ENCODE peak calls at places on chromosome 11, in eight cellular contexts. One of them, this sample, is unnamed.

GRCh38 chr11:35484435-35484834 is 41.0 kb downstream of the PAMR1 start:
- DNase-seq in NCI-H2029 treated with DMSO at 0.1 percent for 48 hours: no peak
- DNase-seq in activated T-cell treated with anti-CD3 and anti-CD28 coated beads for 48 hours: no peak
- DNase-seq in stimulated activated naive CD8-positive, alpha-beta T cell treated with anti-CD3 and anti-CD28 coated beads, Interleukin-15, Interleukin-2, amounts not matched to agents 100 U/mL and 50 U/mL, for 24 hours: no peak
- DNase-seq in fibroblast of mammary gland: peak
- DNase-seq in retina: no peak
- DNase-seq in WERI-Rb-1: no peak
- DNase-seq in stimulated activated CD8-positive, alpha-beta memory T cell treated with anti-CD3 and anti-CD28 coated beads, Interleukin-15, amount 100 ng/mL, for 1 hour: no peak
- DNase-seq in this sample: peak

GRCh38 chr11:78211565-78211964 is 22.8 kb downstream of the USP35 start:
- DNase-seq in WERI-Rb-1: no peak
- DNase-seq in activated T-cell treated with anti-CD3 and anti-CD28 coated beads for 48 hours: no peak
- DNase-seq in NCI-H2029 treated with DMSO at 0.1 percent for 48 hours: no peak
- DNase-seq in stimulated activated CD8-positive, alpha-beta memory T cell treated with anti-CD3 and anti-CD28 coated beads, Interleukin-15, amount 100 ng/mL, for 1 hour: no peak
- DNase-seq in stimulated activated naive CD8-positive, alpha-beta T cell treated with anti-CD3 and anti-CD28 coated beads, Interleukin-15, Interleukin-2, amounts not matched to agents 100 U/mL and 50 U/mL, for 24 hours: no peak
- DNase-seq in retina: no peak
- DNase-seq in fibroblast of mammary gland: no peak
- DNase-seq in this sample: no peak

GRCh38 chr11:118705111-118705741 is 25.8 kb upstream of the TREH start:
- DNase-seq in stimulated activated naive CD8-positive, alpha-beta T cell treated with anti-CD3 and anti-CD28 coated beads, Interleukin-15, Interleukin-2, amounts not matched to agents 100 U/mL and 50 U/mL, for 24 hours: peak
- DNase-seq in WERI-Rb-1: no peak
- DNase-seq in fibroblast of mammary gland: no peak
- DNase-seq in retina: peak
- DNase-seq in NCI-H2029 treated with DMSO at 0.1 percent for 48 hours: no peak
- DNase-seq in activated T-cell treated with anti-CD3 and anti-CD28 coated beads for 48 hours: no peak
- DNase-seq in stimulated activated CD8-positive, alpha-beta memory T cell treated with anti-CD3 and anti-CD28 coated beads, Interleukin-15, amount 100 ng/mL, for 1 hour: peak
- DNase-seq in this sample: no peak

GRCh38 chr11:33542921-33543320 is 157.7 kb downstream of the C11orf91 start:
- DNase-seq in fibroblast of mammary gland: peak
- DNase-seq in retina: peak
- DNase-seq in stimulated activated CD8-positive, alpha-beta memory T cell treated with anti-CD3 and anti-CD28 coated beads, Interleukin-15, amount 100 ng/mL, for 1 hour: no peak
- DNase-seq in stimulated activated naive CD8-positive, alpha-beta T cell treated with anti-CD3 and anti-CD28 coated beads, Interleukin-15, Interleukin-2, amounts not matched to agents 100 U/mL and 50 U/mL, for 24 hours: peak
- DNase-seq in NCI-H2029 treated with DMSO at 0.1 percent for 48 hours: no peak
- DNase-seq in WERI-Rb-1: peak
- DNase-seq in activated T-cell treated with anti-CD3 and anti-CD28 coated beads for 48 hours: peak
- DNase-seq in this sample: peak

GRCh38 chr11:101840720-101841119 is 74.1 kb upstream of the CEP126 start:
- DNase-seq in fibroblast of mammary gland: no peak
- DNase-seq in retina: no peak
- DNase-seq in WERI-Rb-1: no peak
- DNase-seq in NCI-H2029 treated with DMSO at 0.1 percent for 48 hours: no peak
- DNase-seq in stimulated activated CD8-positive, alpha-beta memory T cell treated with anti-CD3 and anti-CD28 coated beads, Interleukin-15, amount 100 ng/mL, for 1 hour: no peak
- DNase-seq in activated T-cell treated with anti-CD3 and anti-CD28 coated beads for 48 hours: no peak
- DNase-seq in stimulated activated naive CD8-positive, alpha-beta T cell treated with anti-CD3 and anti-CD28 coated beads, Interleukin-15, Interleukin-2, amounts not matched to agents 100 U/mL and 50 U/mL, for 24 hours: no peak
- DNase-seq in this sample: no peak

GRCh38 chr11:35295751-35296150 is 123.6 kb downstream of the SLC1A2 start:
- DNase-seq in NCI-H2029 treated with DMSO at 0.1 percent for 48 hours: no peak
- DNase-seq in stimulated activated CD8-positive, alpha-beta memory T cell treated with anti-CD3 and anti-CD28 coated beads, Interleukin-15, amount 100 ng/mL, for 1 hour: no peak
- DNase-seq in stimulated activated naive CD8-positive, alpha-beta T cell treated with anti-CD3 and anti-CD28 coated beads, Interleukin-15, Interleukin-2, amounts not matched to agents 100 U/mL and 50 U/mL, for 24 hours: no peak
- DNase-seq in fibroblast of mammary gland: no peak
- DNase-seq in retina: no peak
- DNase-seq in activated T-cell treated with anti-CD3 and anti-CD28 coated beads for 48 hours: no peak
- DNase-seq in WERI-Rb-1: no peak
- DNase-seq in this sample: no peak

GRCh38 chr11:86537541-86538222 is 134.7 kb downstream of the ME3 start:
- DNase-seq in activated T-cell treated with anti-CD3 and anti-CD28 coated beads for 48 hours: no peak
- DNase-seq in stimulated activated naive CD8-positive, alpha-beta T cell treated with anti-CD3 and anti-CD28 coated beads, Interleukin-15, Interleukin-2, amounts not matched to agents 100 U/mL and 50 U/mL, for 24 hours: no peak
- DNase-seq in retina: no peak
- DNase-seq in stimulated activated CD8-positive, alpha-beta memory T cell treated with anti-CD3 and anti-CD28 coated beads, Interleukin-15, amount 100 ng/mL, for 1 hour: no peak
- DNase-seq in WERI-Rb-1: no peak
- DNase-seq in fibroblast of mammary gland: peak
- DNase-seq in NCI-H2029 treated with DMSO at 0.1 percent for 48 hours: no peak
- DNase-seq in this sample: peak

GRCh38 chr11:134592391-134592990 is 180.4 kb upstream of the B3GAT1 start:
- DNase-seq in fibroblast of mammary gland: peak
- DNase-seq in retina: no peak
- DNase-seq in stimulated activated naive CD8-positive, alpha-beta T cell treated with anti-CD3 and anti-CD28 coated beads, Interleukin-15, Interleukin-2, amounts not matched to agents 100 U/mL and 50 U/mL, for 24 hours: peak
- DNase-seq in WERI-Rb-1: peak
- DNase-seq in NCI-H2029 treated with DMSO at 0.1 percent for 48 hours: no peak
- DNase-seq in activated T-cell treated with anti-CD3 and anti-CD28 coated beads for 48 hours: peak
- DNase-seq in stimulated activated CD8-positive, alpha-beta memory T cell treated with anti-CD3 and anti-CD28 coated beads, Interleukin-15, amount 100 ng/mL, for 1 hour: peak
- DNase-seq in this sample: no peak

GRCh38 chr11:113888848-113889247 is 13.5 kb upstream of the USP28 start:
- DNase-seq in activated T-cell treated with anti-CD3 and anti-CD28 coated beads for 48 hours: no peak
- DNase-seq in stimulated activated naive CD8-positive, alpha-beta T cell treated with anti-CD3 and anti-CD28 coated beads, Interleukin-15, Interleukin-2, amounts not matched to agents 100 U/mL and 50 U/mL, for 24 hours: no peak
- DNase-seq in NCI-H2029 treated with DMSO at 0.1 percent for 48 hours: no peak
- DNase-seq in retina: no peak
- DNase-seq in stimulated activated CD8-positive, alpha-beta memory T cell treated with anti-CD3 and anti-CD28 coated beads, Interleukin-15, amount 100 ng/mL, for 1 hour: no peak
- DNase-seq in WERI-Rb-1: no peak
- DNase-seq in fibroblast of mammary gland: no peak
- DNase-seq in this sample: no peak

GRCh38 chr11:92979176-92979575 is 9.7 kb downstream of the MTNR1B start:
- DNase-seq in fibroblast of mammary gland: peak
- DNase-seq in stimulated activated naive CD8-positive, alpha-beta T cell treated with anti-CD3 and anti-CD28 coated beads, Interleukin-15, Interleukin-2, amounts not matched to agents 100 U/mL and 50 U/mL, for 24 hours: no peak
- DNase-seq in activated T-cell treated with anti-CD3 and anti-CD28 coated beads for 48 hours: no peak
- DNase-seq in WERI-Rb-1: no peak
- DNase-seq in NCI-H2029 treated with DMSO at 0.1 percent for 48 hours: no peak
- DNase-seq in stimulated activated CD8-positive, alpha-beta memory T cell treated with anti-CD3 and anti-CD28 coated beads, Interleukin-15, amount 100 ng/mL, for 1 hour: no peak
- DNase-seq in retina: no peak
- DNase-seq in this sample: no peak

GRCh38 chr11:103338621-103339484 is 229.6 kb downstream of the DYNC2H1 start:
- DNase-seq in stimulated activated naive CD8-positive, alpha-beta T cell treated with anti-CD3 and anti-CD28 coated beads, Interleukin-15, Interleukin-2, amounts not matched to agents 100 U/mL and 50 U/mL, for 24 hours: no peak
- DNase-seq in stimulated activated CD8-positive, alpha-beta memory T cell treated with anti-CD3 and anti-CD28 coated beads, Interleukin-15, amount 100 ng/mL, for 1 hour: no peak
- DNase-seq in retina: no peak
- DNase-seq in fibroblast of mammary gland: peak
- DNase-seq in WERI-Rb-1: peak
- DNase-seq in NCI-H2029 treated with DMSO at 0.1 percent for 48 hours: no peak
- DNase-seq in activated T-cell treated with anti-CD3 and anti-CD28 coated beads for 48 hours: no peak
- DNase-seq in this sample: peak

GRCh38 chr11:58286249-58286648 is 18.2 kb upstream of the OR10W1 start:
- DNase-seq in NCI-H2029 treated with DMSO at 0.1 percent for 48 hours: peak
- DNase-seq in stimulated activated naive CD8-positive, alpha-beta T cell treated with anti-CD3 and anti-CD28 coated beads, Interleukin-15, Interleukin-2, amounts not matched to agents 100 U/mL and 50 U/mL, for 24 hours: no peak
- DNase-seq in WERI-Rb-1: no peak
- DNase-seq in retina: no peak
- DNase-seq in fibroblast of mammary gland: peak
- DNase-seq in stimulated activated CD8-positive, alpha-beta memory T cell treated with anti-CD3 and anti-CD28 coated beads, Interleukin-15, amount 100 ng/mL, for 1 hour: no peak
- DNase-seq in activated T-cell treated with anti-CD3 and anti-CD28 coated beads for 48 hours: no peak
- DNase-seq in this sample: peak

GRCh38 chr11:115083129-115083823 is 404.9 kb downstream of the NXPE2 start:
- DNase-seq in WERI-Rb-1: no peak
- DNase-seq in retina: peak
- DNase-seq in stimulated activated naive CD8-positive, alpha-beta T cell treated with anti-CD3 and anti-CD28 coated beads, Interleukin-15, Interleukin-2, amounts not matched to agents 100 U/mL and 50 U/mL, for 24 hours: no peak
- DNase-seq in stimulated activated CD8-positive, alpha-beta memory T cell treated with anti-CD3 and anti-CD28 coated beads, Interleukin-15, amount 100 ng/mL, for 1 hour: no peak
- DNase-seq in activated T-cell treated with anti-CD3 and anti-CD28 coated beads for 48 hours: no peak
- DNase-seq in NCI-H2029 treated with DMSO at 0.1 percent for 48 hours: no peak
- DNase-seq in fibroblast of mammary gland: no peak
- DNase-seq in this sample: no peak

GRCh38 chr11:119709171-119709570 is 19.8 kb downstream of the NECTIN1 start:
- DNase-seq in WERI-Rb-1: no peak
- DNase-seq in NCI-H2029 treated with DMSO at 0.1 percent for 48 hours: no peak
- DNase-seq in fibroblast of mammary gland: no peak
- DNase-seq in retina: no peak
- DNase-seq in stimulated activated naive CD8-positive, alpha-beta T cell treated with anti-CD3 and anti-CD28 coated beads, Interleukin-15, Interleukin-2, amounts not matched to agents 100 U/mL and 50 U/mL, for 24 hours: no peak
- DNase-seq in stimulated activated CD8-positive, alpha-beta memory T cell treated with anti-CD3 and anti-CD28 coated beads, Interleukin-15, amount 100 ng/mL, for 1 hour: no peak
- DNase-seq in activated T-cell treated with anti-CD3 and anti-CD28 coated beads for 48 hours: no peak
- DNase-seq in this sample: no peak

GRCh38 chr11:10428453-10428852 is 26.6 kb upstream of the AMPD3 start:
- DNase-seq in WERI-Rb-1: no peak
- DNase-seq in activated T-cell treated with anti-CD3 and anti-CD28 coated beads for 48 hours: no peak
- DNase-seq in fibroblast of mammary gland: no peak
- DNase-seq in stimulated activated naive CD8-positive, alpha-beta T cell treated with anti-CD3 and anti-CD28 coated beads, Interleukin-15, Interleukin-2, amounts not matched to agents 100 U/mL and 50 U/mL, for 24 hours: no peak
- DNase-seq in stimulated activated CD8-positive, alpha-beta memory T cell treated with anti-CD3 and anti-CD28 coated beads, Interleukin-15, amount 100 ng/mL, for 1 hour: no peak
- DNase-seq in NCI-H2029 treated with DMSO at 0.1 percent for 48 hours: no peak
- DNase-seq in retina: no peak
- DNase-seq in this sample: no peak

GRCh38 chr11:8008212-8008611 is 21.1 kb downstream of the EIF3F start:
- DNase-seq in stimulated activated naive CD8-positive, alpha-beta T cell treated with anti-CD3 and anti-CD28 coated beads, Interleukin-15, Interleukin-2, amounts not matched to agents 100 U/mL and 50 U/mL, for 24 hours: no peak
- DNase-seq in fibroblast of mammary gland: no peak
- DNase-seq in NCI-H2029 treated with DMSO at 0.1 percent for 48 hours: no peak
- DNase-seq in activated T-cell treated with anti-CD3 and anti-CD28 coated beads for 48 hours: no peak
- DNase-seq in stimulated activated CD8-positive, alpha-beta memory T cell treated with anti-CD3 and anti-CD28 coated beads, Interleukin-15, amount 100 ng/mL, for 1 hour: no peak
- DNase-seq in retina: no peak
- DNase-seq in WERI-Rb-1: no peak
- DNase-seq in this sample: no peak

GRCh38 chr11:7485136-7485853 is at the start of gene OLFML1:
- DNase-seq in fibroblast of mammary gland: peak
- DNase-seq in retina: no peak
- DNase-seq in WERI-Rb-1: no peak
- DNase-seq in stimulated activated naive CD8-positive, alpha-beta T cell treated with anti-CD3 and anti-CD28 coated beads, Interleukin-15, Interleukin-2, amounts not matched to agents 100 U/mL and 50 U/mL, for 24 hours: no peak
- DNase-seq in activated T-cell treated with anti-CD3 and anti-CD28 coated beads for 48 hours: no peak
- DNase-seq in NCI-H2029 treated with DMSO at 0.1 percent for 48 hours: no peak
- DNase-seq in stimulated activated CD8-positive, alpha-beta memory T cell treated with anti-CD3 and anti-CD28 coated beads, Interleukin-15, amount 100 ng/mL, for 1 hour: no peak
- DNase-seq in this sample: peak

GRCh38 chr11:122172352-122173073 is 56.5 kb upstream of the BLID start:
- DNase-seq in WERI-Rb-1: no peak
- DNase-seq in activated T-cell treated with anti-CD3 and anti-CD28 coated beads for 48 hours: no peak
- DNase-seq in stimulated activated CD8-positive, alpha-beta memory T cell treated with anti-CD3 and anti-CD28 coated beads, Interleukin-15, amount 100 ng/mL, for 1 hour: no peak
- DNase-seq in retina: no peak
- DNase-seq in fibroblast of mammary gland: no peak
- DNase-seq in NCI-H2029 treated with DMSO at 0.1 percent for 48 hours: no peak
- DNase-seq in stimulated activated naive CD8-positive, alpha-beta T cell treated with anti-CD3 and anti-CD28 coated beads, Interleukin-15, Interleukin-2, amounts not matched to agents 100 U/mL and 50 U/mL, for 24 hours: no peak
- DNase-seq in this sample: peak

GRCh38 chr11:21537980-21538379 is 654.9 kb upstream of the ANO5 start:
- DNase-seq in activated T-cell treated with anti-CD3 and anti-CD28 coated beads for 48 hours: no peak
- DNase-seq in fibroblast of mammary gland: no peak
- DNase-seq in stimulated activated CD8-positive, alpha-beta memory T cell treated with anti-CD3 and anti-CD28 coated beads, Interleukin-15, amount 100 ng/mL, for 1 hour: no peak
- DNase-seq in retina: no peak
- DNase-seq in WERI-Rb-1: no peak
- DNase-seq in NCI-H2029 treated with DMSO at 0.1 percent for 48 hours: no peak
- DNase-seq in stimulated activated naive CD8-positive, alpha-beta T cell treated with anti-CD3 and anti-CD28 coated beads, Interleukin-15, Interleukin-2, amounts not matched to agents 100 U/mL and 50 U/mL, for 24 hours: no peak
- DNase-seq in this sample: no peak

GRCh38 chr11:47147250-47147649 is 29.4 kb downstream of the ARFGAP2 start:
- DNase-seq in stimulated activated naive CD8-positive, alpha-beta T cell treated with anti-CD3 and anti-CD28 coated beads, Interleukin-15, Interleukin-2, amounts not matched to agents 100 U/mL and 50 U/mL, for 24 hours: no peak
- DNase-seq in retina: no peak
- DNase-seq in fibroblast of mammary gland: no peak
- DNase-seq in stimulated activated CD8-positive, alpha-beta memory T cell treated with anti-CD3 and anti-CD28 coated beads, Interleukin-15, amount 100 ng/mL, for 1 hour: no peak
- DNase-seq in WERI-Rb-1: no peak
- DNase-seq in activated T-cell treated with anti-CD3 and anti-CD28 coated beads for 48 hours: no peak
- DNase-seq in NCI-H2029 treated with DMSO at 0.1 percent for 48 hours: no peak
- DNase-seq in this sample: no peak

GRCh38 chr11:132587716-132588115 is 944.6 kb downstream of the OPCML start:
- DNase-seq in stimulated activated CD8-positive, alpha-beta memory T cell treated with anti-CD3 and anti-CD28 coated beads, Interleukin-15, amount 100 ng/mL, for 1 hour: no peak
- DNase-seq in fibroblast of mammary gland: no peak
- DNase-seq in activated T-cell treated with anti-CD3 and anti-CD28 coated beads for 48 hours: no peak
- DNase-seq in WERI-Rb-1: no peak
- DNase-seq in retina: no peak
- DNase-seq in stimulated activated naive CD8-positive, alpha-beta T cell treated with anti-CD3 and anti-CD28 coated beads, Interleukin-15, Interleukin-2, amounts not matched to agents 100 U/mL and 50 U/mL, for 24 hours: no peak
- DNase-seq in NCI-H2029 treated with DMSO at 0.1 percent for 48 hours: no peak
- DNase-seq in this sample: no peak

GRCh38 chr11:70931430-70931829 is 320.9 kb downstream of the SHANK2 start:
- DNase-seq in retina: no peak
- DNase-seq in WERI-Rb-1: no peak
- DNase-seq in NCI-H2029 treated with DMSO at 0.1 percent for 48 hours: no peak
- DNase-seq in stimulated activated naive CD8-positive, alpha-beta T cell treated with anti-CD3 and anti-CD28 coated beads, Interleukin-15, Interleukin-2, amounts not matched to agents 100 U/mL and 50 U/mL, for 24 hours: no peak
- DNase-seq in activated T-cell treated with anti-CD3 and anti-CD28 coated beads for 48 hours: no peak
- DNase-seq in stimulated activated CD8-positive, alpha-beta memory T cell treated with anti-CD3 and anti-CD28 coated beads, Interleukin-15, amount 100 ng/mL, for 1 hour: no peak
- DNase-seq in fibroblast of mammary gland: no peak
- DNase-seq in this sample: no peak

GRCh38 chr11:2211113-2211971 is 39.7 kb upstream of the TH start:
- DNase-seq in stimulated activated naive CD8-positive, alpha-beta T cell treated with anti-CD3 and anti-CD28 coated beads, Interleukin-15, Interleukin-2, amounts not matched to agents 100 U/mL and 50 U/mL, for 24 hours: peak
- DNase-seq in stimulated activated CD8-positive, alpha-beta memory T cell treated with anti-CD3 and anti-CD28 coated beads, Interleukin-15, amount 100 ng/mL, for 1 hour: no peak
- DNase-seq in NCI-H2029 treated with DMSO at 0.1 percent for 48 hours: peak
- DNase-seq in fibroblast of mammary gland: no peak
- DNase-seq in activated T-cell treated with anti-CD3 and anti-CD28 coated beads for 48 hours: no peak
- DNase-seq in retina: peak
- DNase-seq in WERI-Rb-1: peak
- DNase-seq in this sample: no peak

GRCh38 chr11:119342362-119343130 is 1.9 kb upstream of the C1QTNF5 start:
- DNase-seq in WERI-Rb-1: no peak
- DNase-seq in retina: no peak
- DNase-seq in fibroblast of mammary gland: no peak
- DNase-seq in stimulated activated naive CD8-positive, alpha-beta T cell treated with anti-CD3 and anti-CD28 coated beads, Interleukin-15, Interleukin-2, amounts not matched to agents 100 U/mL and 50 U/mL, for 24 hours: no peak
- DNase-seq in NCI-H2029 treated with DMSO at 0.1 percent for 48 hours: no peak
- DNase-seq in stimulated activated CD8-positive, alpha-beta memory T cell treated with anti-CD3 and anti-CD28 coated beads, Interleukin-15, amount 100 ng/mL, for 1 hour: no peak
- DNase-seq in activated T-cell treated with anti-CD3 and anti-CD28 coated beads for 48 hours: no peak
- DNase-seq in this sample: no peak

GRCh38 chr11:121091492-121092179 is 9.4 kb upstream of the TECTA start:
- DNase-seq in fibroblast of mammary gland: no peak
- DNase-seq in stimulated activated naive CD8-positive, alpha-beta T cell treated with anti-CD3 and anti-CD28 coated beads, Interleukin-15, Interleukin-2, amounts not matched to agents 100 U/mL and 50 U/mL, for 24 hours: no peak
- DNase-seq in WERI-Rb-1: no peak
- DNase-seq in activated T-cell treated with anti-CD3 and anti-CD28 coated beads for 48 hours: no peak
- DNase-seq in retina: no peak
- DNase-seq in NCI-H2029 treated with DMSO at 0.1 percent for 48 hours: no peak
- DNase-seq in stimulated activated CD8-positive, alpha-beta memory T cell treated with anti-CD3 and anti-CD28 coated beads, Interleukin-15, amount 100 ng/mL, for 1 hour: no peak
- DNase-seq in this sample: no peak

GRCh38 chr11:34636127-34636526 is 15.2 kb downstream of the EHF start:
- DNase-seq in stimulated activated naive CD8-positive, alpha-beta T cell treated with anti-CD3 and anti-CD28 coated beads, Interleukin-15, Interleukin-2, amounts not matched to agents 100 U/mL and 50 U/mL, for 24 hours: no peak
- DNase-seq in WERI-Rb-1: no peak
- DNase-seq in retina: no peak
- DNase-seq in activated T-cell treated with anti-CD3 and anti-CD28 coated beads for 48 hours: no peak
- DNase-seq in fibroblast of mammary gland: no peak
- DNase-seq in stimulated activated CD8-positive, alpha-beta memory T cell treated with anti-CD3 and anti-CD28 coated beads, Interleukin-15, amount 100 ng/mL, for 1 hour: no peak
- DNase-seq in NCI-H2029 treated with DMSO at 0.1 percent for 48 hours: no peak
- DNase-seq in this sample: no peak

GRCh38 chr11:113603277-113604059 is 102.6 kb downstream of the TMPRSS5 start:
- DNase-seq in stimulated activated naive CD8-positive, alpha-beta T cell treated with anti-CD3 and anti-CD28 coated beads, Interleukin-15, Interleukin-2, amounts not matched to agents 100 U/mL and 50 U/mL, for 24 hours: no peak
- DNase-seq in WERI-Rb-1: no peak
- DNase-seq in retina: no peak
- DNase-seq in stimulated activated CD8-positive, alpha-beta memory T cell treated with anti-CD3 and anti-CD28 coated beads, Interleukin-15, amount 100 ng/mL, for 1 hour: no peak
- DNase-seq in fibroblast of mammary gland: no peak
- DNase-seq in NCI-H2029 treated with DMSO at 0.1 percent for 48 hours: peak
- DNase-seq in activated T-cell treated with anti-CD3 and anti-CD28 coated beads for 48 hours: no peak
- DNase-seq in this sample: peak

GRCh38 chr11:67409261-67409666 is 5.4 kb downstream of the TBC1D10C start:
- DNase-seq in retina: no peak
- DNase-seq in NCI-H2029 treated with DMSO at 0.1 percent for 48 hours: no peak
- DNase-seq in activated T-cell treated with anti-CD3 and anti-CD28 coated beads for 48 hours: no peak
- DNase-seq in stimulated activated CD8-positive, alpha-beta memory T cell treated with anti-CD3 and anti-CD28 coated beads, Interleukin-15, amount 100 ng/mL, for 1 hour: no peak
- DNase-seq in stimulated activated naive CD8-positive, alpha-beta T cell treated with anti-CD3 and anti-CD28 coated beads, Interleukin-15, Interleukin-2, amounts not matched to agents 100 U/mL and 50 U/mL, for 24 hours: peak
- DNase-seq in WERI-Rb-1: peak
- DNase-seq in fibroblast of mammary gland: no peak
- DNase-seq in this sample: no peak

GRCh38 chr11:95884802-95885201 is 39.1 kb downstream of the MTMR2 start:
- DNase-seq in stimulated activated CD8-positive, alpha-beta memory T cell treated with anti-CD3 and anti-CD28 coated beads, Interleukin-15, amount 100 ng/mL, for 1 hour: no peak
- DNase-seq in WERI-Rb-1: no peak
- DNase-seq in stimulated activated naive CD8-positive, alpha-beta T cell treated with anti-CD3 and anti-CD28 coated beads, Interleukin-15, Interleukin-2, amounts not matched to agents 100 U/mL and 50 U/mL, for 24 hours: no peak
- DNase-seq in activated T-cell treated with anti-CD3 and anti-CD28 coated beads for 48 hours: no peak
- DNase-seq in fibroblast of mammary gland: no peak
- DNase-seq in NCI-H2029 treated with DMSO at 0.1 percent for 48 hours: no peak
- DNase-seq in retina: no peak
- DNase-seq in this sample: no peak

This sample was measured in fibroblast of the aortic adventitia.